ENCODE peak calls at places on chromosomes 4 and X, in four cellular contexts. B is breast epithelium, M is OCI-LY7, L is lower lobe of right lung. Q is an unnamed sample.

GRCh38 chrX:39000802-39001201 is 199.5 kb downstream of the MID1IP1 start:
- DNase-seq in B (no peak), M (no peak), L (no peak), Q (no peak)

GRCh38 chr4:98720871-98721480 is 62.6 kb upstream of the TSPAN5 start:
- DNase-seq in L (no peak), M (no peak), B (no peak), Q (no peak)

GRCh38 chr4:44118971-44119680 is 329.5 kb downstream of the KCTD8 start:
- DNase-seq in M (no peak), B (no peak), L (no peak), Q (no peak)

GRCh38 chrX:3717742-3718420 is 4.4 kb upstream of the PRKX start:
- DNase-seq in B (no peak), M (no peak), L (no peak), Q (no peak)

GRCh38 chr4:143019351-143019750 is 165.4 kb upstream of the USP38 start:
- DNase-seq in B (no peak), M (no peak), L (no peak), Q (no peak)

GRCh38 chr4:158778712-158779111 is 9.9 kb downstream of the FNIP2 start:
- DNase-seq in M (no peak), B (no peak), L (no peak), Q (no peak)

GRCh38 chr4:74931386-74931785 is 1.5 kb upstream of the PARM1 start:
- DNase-seq in B (no peak), M (no peak), L (no peak), Q (no peak)

GRCh38 chr4:138710297-138710696 is 305.3 kb upstream of the NOCT start:
- DNase-seq in L (no peak), B (no peak), M (no peak), Q (no peak)

GRCh38 chrX:17525762-17526555 is 151.0 kb downstream of the NHS start:
- DNase-seq in M (no peak), L (no peak), B (no peak), Q (no peak)

GRCh38 chrX:101176439-101176838 is 43.1 kb upstream of the DRP2 start:
- DNase-seq in M (no peak), L (no peak), B (no peak), Q (no peak)

GRCh38 chr4:130849985-130850632 is 1754.2 kb downstream of the C4orf33 start:
- DNase-seq in B (no peak), L (no peak), M (no peak), Q (no peak)

GRCh38 chrX:50952406-50952805 is 41.9 kb downstream of the BMP15 start:
- DNase-seq in B (peak), M (no peak), L (no peak), Q (no peak)

GRCh38 chr4:25970691-25971427 is 56.8 kb downstream of the SMIM20 start:
- DNase-seq in L (no peak), B (no peak), M (no peak), Q (no peak)

GRCh38 chr4:107094332-107094731 is 58.2 kb upstream of the DKK2 start:
- DNase-seq in L (no peak), M (no peak), B (no peak), Q (peak)

GRCh38 chr4:101074326-101074725 is 273.0 kb downstream of the PPP3CA start:
- DNase-seq in M (no peak), B (no peak), L (no peak), Q (no peak)

GRCh38 chrX:97844161-97844560 is 960.5 kb downstream of the RPA4 start:
- DNase-seq in L (no peak), M (no peak), B (no peak), Q (no peak)

GRCh38 chr4:169770411-169770810 is 12.7 kb upstream of the HPF1 start:
- DNase-seq in M (no peak), L (no peak), B (no peak), Q (no peak)

GRCh38 chr4:58093352-58093751 is 983.2 kb upstream of the IGFBP7 start:
- DNase-seq in B (no peak), L (no peak), M (no peak), Q (peak)

GRCh38 chr4:105598044-105598443 is 45.6 kb downstream of the ARHGEF38 start:
- DNase-seq in M (no peak), L (no peak), B (no peak), Q (no peak)

GRCh38 chr4:35151816-35152572 is 1092.3 kb downstream of the ARAP2 start:
- DNase-seq in L (no peak), M (peak), B (no peak), Q (peak)

GRCh38 chrX:16828126-16828908 is 41.8 kb downstream of the RBBP7 start:
- DNase-seq in L (no peak), M (no peak), B (no peak), Q (no peak)

GRCh38 chr4:181950372-181951127 is 292.7 kb upstream of the TENM3 start:
- DNase-seq in B (no peak), M (no peak), L (no peak), Q (no peak)

GRCh38 chrX:153774576-153775292 is 6.1 kb upstream of the SRPK3 start:
- DNase-seq in L (peak), B (no peak), M (no peak), Q (no peak)

GRCh38 chr4:7971159-7971631 is 31.5 kb upstream of the AFAP1 start:
- DNase-seq in B (no peak), L (no peak), M (no peak), Q (no peak)

GRCh38 chr4:94758141-94758699 is 465 bp downstream of the BMPR1B start:
- DNase-seq in B (no peak), L (peak), M (no peak), Q (no peak)

GRCh38 chrX:111410451-111410850 is 1.5 kb downstream of the DCX start:
- DNase-seq in B (no peak), L (no peak), M (no peak), Q (no peak)

DNA sequence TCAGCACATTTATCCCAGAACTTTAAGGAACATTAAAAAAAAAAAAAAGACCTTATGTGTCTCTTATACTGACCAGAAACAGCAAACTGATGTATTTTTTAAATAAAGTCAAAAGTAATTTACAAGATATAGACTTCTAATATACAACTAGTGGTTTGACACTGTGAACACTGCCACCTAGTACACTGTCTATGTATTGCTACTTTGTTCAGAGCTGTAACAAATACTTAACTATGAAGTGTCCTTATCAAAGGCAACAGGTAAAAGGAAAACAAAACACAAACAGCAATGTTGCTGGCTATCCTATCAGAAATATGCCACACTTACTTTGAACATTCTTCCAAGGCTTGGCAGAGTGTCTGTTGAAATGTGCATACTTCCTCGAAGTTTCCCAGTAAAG is 60.4 kb downstream of the CD40LG start:
- DNase-seq in M (peak), B (no peak), L (no peak), Q (peak)
- TF ChIP-seq CTCF in M (peak), B (no peak), L (peak), Q (no peak)

GRCh38 chr4:147543039-147543438 is 62.1 kb downstream of the EDNRA start:
- DNase-seq in L (no peak), M (no peak), B (no peak), Q (no peak)

GRCh38 chr4:147542229-147542990 is 61.5 kb downstream of the EDNRA start:
- DNase-seq in B (no peak), L (no peak), M (no peak), Q (no peak)

GRCh38 chr4:147535161-147535560 is 54.3 kb downstream of the EDNRA start:
- DNase-seq in B (no peak), L (no peak), M (no peak), Q (no peak)

DNA sequence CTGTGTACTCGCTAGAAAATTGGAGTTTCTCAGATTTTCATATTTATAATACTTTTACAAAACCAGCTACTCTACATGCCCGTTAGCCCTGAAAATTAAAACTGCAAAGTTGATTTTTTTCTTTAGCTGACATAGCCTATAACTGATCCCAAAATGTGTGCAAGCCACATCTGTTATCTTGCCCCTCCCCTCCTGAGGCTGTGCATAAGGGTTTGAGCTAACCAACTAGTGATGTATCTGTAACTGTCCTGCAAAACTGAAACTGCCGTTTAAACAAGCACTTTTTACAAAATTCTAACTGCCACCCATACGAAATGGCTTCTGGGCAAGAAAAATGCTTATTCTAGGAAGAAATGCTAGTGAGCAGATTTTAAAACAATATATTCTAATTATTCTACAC is 59.1 kb downstream of the EDNRA start:
- DNase-seq in L (no peak), B (no peak), M (no peak), Q (no peak)
- H3K4me3 ChIP-seq in L (no peak), B (no peak), M (no peak), Q (no peak)

DNA sequence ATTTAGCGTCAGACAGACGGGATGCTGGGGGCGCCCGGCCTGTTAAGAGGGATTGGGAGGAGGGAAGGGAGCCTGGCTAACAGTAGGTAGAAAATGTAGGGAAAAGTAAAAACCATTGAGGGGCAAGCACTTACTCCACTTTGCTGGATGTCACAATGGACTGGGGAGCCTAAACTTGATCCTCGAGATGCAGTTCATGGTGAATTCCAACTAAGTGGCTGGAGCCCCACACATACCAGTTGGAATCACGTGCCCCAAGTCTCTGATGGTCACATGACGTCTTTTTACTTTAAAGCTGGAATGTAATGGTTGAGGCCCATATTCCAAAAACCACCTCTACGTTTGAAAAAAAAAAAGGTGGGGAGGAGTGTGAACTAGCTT is 1.5 kb downstream of the PLS3 start:
- DNase-seq in L (no peak), M (no peak), B (no peak), Q (no peak)
- TF ChIP-seq CTCF in L (no peak), M (no peak), B (no peak), Q (no peak)

DNA sequence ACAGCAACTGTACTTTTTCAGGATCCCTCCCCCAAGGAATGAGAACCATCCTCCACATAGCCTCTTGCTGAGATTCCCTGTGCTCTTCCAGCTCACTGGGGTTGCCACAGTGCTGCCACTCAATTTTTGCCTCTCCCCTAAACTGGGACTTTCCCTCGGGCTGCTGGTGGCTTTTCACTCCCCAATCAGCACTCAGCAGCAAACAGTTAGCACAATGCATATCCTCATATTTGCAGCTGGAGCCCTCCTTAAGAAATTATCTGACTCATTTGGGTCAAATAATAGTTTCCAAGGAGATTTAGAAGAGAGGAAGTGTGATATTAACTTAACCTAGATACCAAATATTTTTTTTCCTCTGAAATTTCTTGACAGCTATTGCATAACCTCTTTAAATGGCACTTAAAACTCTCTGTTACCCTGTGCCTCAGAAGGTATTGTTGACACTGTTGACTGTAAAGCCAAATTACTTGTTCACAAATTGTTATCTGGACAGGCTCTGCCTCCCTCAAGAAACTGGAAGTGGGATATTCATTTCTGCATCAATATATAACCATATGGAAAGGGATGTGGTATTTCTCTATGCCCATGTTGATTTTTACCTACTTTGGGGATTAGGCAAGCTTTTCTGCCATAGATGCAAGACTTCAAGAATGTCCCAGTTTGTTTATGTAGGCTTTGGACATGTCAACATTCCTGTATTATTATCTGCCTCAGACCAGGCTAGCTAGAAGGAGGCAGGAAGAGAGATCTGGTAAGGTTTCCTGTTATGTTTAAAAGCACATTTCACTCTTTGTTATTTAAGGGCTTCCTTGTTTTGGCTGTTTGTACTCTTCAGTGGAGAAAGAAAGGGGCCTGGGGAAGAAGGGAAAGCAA is 58.0 kb downstream of the SEPTIN11 start:
- DNase-seq in M (no peak), L (peak), B (no peak), Q (no peak)
- H3K4me3 ChIP-seq in M (no peak), L (no peak), B (no peak), Q (no peak)

DNA sequence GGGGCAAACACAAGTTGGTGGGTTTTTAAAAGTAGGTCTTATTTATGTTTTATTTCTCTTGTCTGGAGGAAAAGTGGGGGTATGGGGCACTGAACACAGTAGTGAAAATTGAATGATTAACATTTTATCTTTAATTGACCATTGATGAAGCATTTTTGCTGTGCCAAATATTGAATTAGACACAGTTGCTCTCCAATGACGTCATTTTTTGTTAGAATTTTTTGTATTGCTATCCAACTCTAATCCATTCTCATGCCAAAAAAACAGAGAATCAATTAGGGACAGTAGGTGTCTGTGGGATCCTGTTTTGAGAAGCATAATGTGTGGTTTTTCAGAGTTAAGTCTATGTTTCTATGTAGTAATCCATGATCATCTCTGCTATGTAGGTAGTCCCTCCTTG is 1032.8 kb downstream of the STPG2 start:
- DNase-seq in M (no peak), L (no peak), B (no peak), Q (no peak)
- TF ChIP-seq CTCF in M (no peak), L (no peak), B (no peak), Q (no peak)

GRCh38 chr4:165330071-165330470 is 2.6 kb downstream of the MSMO1 start:
- DNase-seq in B (no peak), M (no peak), L (no peak), Q (no peak)
- H3K4me3 ChIP-seq in B (no peak), M (peak), L (peak), Q (peak)

GRCh38 chr4:39913466-39913865 is 64.2 kb downstream of the PDS5A start:
- DNase-seq in L (no peak), M (no peak), B (no peak), Q (no peak)
- TF ChIP-seq CTCF in L (no peak), M (no peak), B (no peak), Q (no peak)

GRCh38 chr4:76250962-76251361 is 559 bp upstream of the FAM47E start:
- DNase-seq in M (no peak), L (no peak), B (no peak), Q (no peak)
- H3K4me3 ChIP-seq in M (no peak), L (peak), B (peak), Q (no peak)

Q was measured in NB4.